ENCODE peak calls at places on chromosome 20, in four cellular contexts. J is lower lobe of right lung, H is fibroblast of pulmonary artery, U is sigmoid colon. C is an unnamed sample.

GRCh38 chr20:46660487-46660886 is 9.2 kb upstream of the SLC13A3 start:
- DNase-seq in J (no peak), U (no peak), H (no peak), C (no peak)

GRCh38 chr20:32539063-32539816 is 45.9 kb downstream of the NOL4L start:
- DNase-seq in U (no peak), H (no peak), J (no peak), C (peak)

GRCh38 chr20:25274891-25275812 is 27.3 kb downstream of the PYGB start:
- DNase-seq in J (peak), H (no peak), U (peak), C (no peak)

GRCh38 chr20:41428285-41428684 is 61.7 kb upstream of the EMILIN3 start:
- DNase-seq in J (no peak), U (no peak), H (peak), C (peak)

GRCh38 chr20:49545572-49545971 is 22.4 kb downstream of the PTGIS start:
- DNase-seq in J (no peak), H (no peak), U (no peak), C (no peak)

GRCh38 chr20:36644032-36644712 is 1.8 kb downstream of the SLA2 start:
- DNase-seq in H (no peak), U (no peak), J (no peak), C (no peak)

GRCh38 chr20:64232794-64233193 is 22.8 kb upstream of the PCMTD2 start:
- DNase-seq in U (no peak), J (peak), H (no peak), C (no peak)

GRCh38 chr20:14700641-14700965 is 363.2 kb upstream of the FLRT3 start:
- DNase-seq in J (no peak), U (no peak), H (peak), C (peak)

GRCh38 chr20:34209111-34209510 is 32.1 kb upstream of the ASIP start:
- DNase-seq in H (no peak), U (no peak), J (no peak), C (no peak)

GRCh38 chr20:17611290-17611539 is 41.3 kb downstream of the DSTN start:
- DNase-seq in H (no peak), U (no peak), J (no peak), C (no peak)

GRCh38 chr20:25195962-25196700 is 619 bp downstream of the ENTPD6 start:
- DNase-seq in J (peak), H (no peak), U (no peak), C (no peak)

GRCh38 chr20:46928580-46929132 is 34.0 kb downstream of the EYA2 start:
- DNase-seq in H (peak), J (no peak), U (peak), C (peak)

GRCh38 chr20:59850018-59850641 is 83.3 kb downstream of the SYCP2 start:
- DNase-seq in H (peak), J (no peak), U (no peak), C (peak)

GRCh38 chr20:2746636-2747265 is 53.7 kb downstream of the CPXM1 start:
- DNase-seq in J (no peak), H (no peak), U (peak), C (no peak)

GRCh38 chr20:59006864-59007757 is at the start of gene CTSZ:
- DNase-seq in U (peak), H (peak), J (peak), C (peak)

GRCh38 chr20:19973920-19974620 is 43.1 kb upstream of the NAA20 start:
- DNase-seq in H (peak), J (peak), U (peak), C (peak)

GRCh38 chr20:2840967-2841531 is 504 bp downstream of the VPS16 start:
- DNase-seq in U (peak), H (peak), J (peak), C (peak)

GRCh38 chr20:56974499-56975250 is 291.8 kb downstream of the BMP7 start:
- DNase-seq in H (peak), J (no peak), U (no peak), C (no peak)

GRCh38 chr20:52829111-52829510 is 143.0 kb upstream of the TSHZ2 start:
- DNase-seq in U (no peak), H (no peak), J (no peak), C (no peak)

GRCh38 chr20:7855545-7855944 is 84.7 kb downstream of the HAO1 start:
- DNase-seq in U (no peak), H (no peak), J (no peak), C (no peak)

GRCh38 chr20:4104842-4105241 is 89.5 kb upstream of the RNF24 start:
- DNase-seq in J (no peak), U (no peak), H (no peak), C (no peak)

GRCh38 chr20:35368616-35369423 is 43.0 kb downstream of the UQCC1 start:
- DNase-seq in U (no peak), J (no peak), H (no peak), C (no peak)

GRCh38 chr20:56762829-56763228 is 133.7 kb downstream of the TFAP2C start:
- DNase-seq in H (no peak), U (no peak), J (no peak), C (no peak)

GRCh38 chr20:12036142-12036541 is 118.4 kb downstream of the BTBD3 start:
- DNase-seq in J (no peak), H (no peak), U (no peak), C (no peak)
- H3K4me3 ChIP-seq in J (no peak), H (no peak), U (no peak), C (no peak)

GRCh38 chr20:24149881-24150307 is 161.3 kb upstream of the GGTLC1 start:
- DNase-seq in U (no peak), H (no peak), J (no peak), C (no peak)
- TF ChIP-seq CTCF in U (no peak), H (peak), J (peak), C (peak)

GRCh38 chr20:51526105-51526470 is 16.4 kb downstream of the NFATC2 start:
- DNase-seq in J (no peak), U (no peak), H (no peak), C (no peak)
- H3K4me3 ChIP-seq in J (peak), U (no peak), H (no peak), C (no peak)

GRCh38 chr20:62878244-62879030 is 16.8 kb upstream of the TCFL5 start:
- DNase-seq in J (no peak), U (no peak), H (no peak), C (no peak)
- TF ChIP-seq CTCF in J (no peak), U (no peak), H (no peak), C (no peak)

DNA sequence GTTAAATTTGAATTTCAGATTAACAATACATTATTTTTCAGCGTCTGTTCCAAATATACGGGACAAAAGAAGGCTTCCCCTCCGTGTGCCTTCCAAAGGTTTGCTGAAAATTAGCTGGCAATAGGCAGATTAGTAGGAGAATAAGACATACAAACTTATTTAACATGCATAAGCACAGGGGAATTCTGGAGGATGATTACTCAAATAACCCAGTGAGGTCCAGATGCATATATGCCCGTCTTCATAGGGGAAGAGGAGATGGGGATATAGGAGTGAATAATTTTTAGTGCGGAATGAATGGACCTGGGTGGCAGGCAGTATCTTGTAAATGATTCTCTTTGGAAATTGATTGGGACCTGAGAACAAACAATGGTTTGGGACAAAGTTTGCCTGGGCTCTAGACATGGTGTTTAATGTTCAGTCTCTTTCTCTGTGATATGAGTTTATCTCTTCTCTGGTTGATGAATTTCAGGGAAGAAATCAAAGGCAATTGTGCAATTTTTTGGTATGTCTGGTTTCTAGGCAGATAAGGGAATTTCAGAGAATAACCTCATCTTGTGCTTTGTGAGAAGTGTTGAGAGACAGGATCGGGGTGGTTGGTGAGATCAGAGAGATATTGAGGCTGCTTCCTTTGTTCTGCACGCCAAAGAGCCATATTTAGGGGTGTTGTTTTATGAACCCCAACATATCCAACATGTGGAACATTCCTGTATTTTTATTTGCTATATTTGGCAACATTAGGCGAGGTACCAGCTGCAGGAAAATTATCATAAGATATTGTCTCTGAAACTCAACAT is 63.7 kb downstream of the MKKS start:
- DNase-seq in U (no peak), H (peak), J (no peak), C (peak)
- H3K4me3 ChIP-seq in U (no peak), H (no peak), J (no peak), C (no peak)

GRCh38 chr20:9884666-9885065 is 45.8 kb upstream of the PAK5 start:
- DNase-seq in U (no peak), J (no peak), H (no peak), C (no peak)
- TF ChIP-seq CTCF in U (no peak), J (no peak), H (no peak), C (no peak)

GRCh38 chr20:45100563-45101245 is at the start of gene KCNS1:
- DNase-seq in U (no peak), H (no peak), J (no peak), C (no peak)
- H3K4me3 ChIP-seq in U (no peak), H (peak), J (peak), C (no peak)

DNA sequence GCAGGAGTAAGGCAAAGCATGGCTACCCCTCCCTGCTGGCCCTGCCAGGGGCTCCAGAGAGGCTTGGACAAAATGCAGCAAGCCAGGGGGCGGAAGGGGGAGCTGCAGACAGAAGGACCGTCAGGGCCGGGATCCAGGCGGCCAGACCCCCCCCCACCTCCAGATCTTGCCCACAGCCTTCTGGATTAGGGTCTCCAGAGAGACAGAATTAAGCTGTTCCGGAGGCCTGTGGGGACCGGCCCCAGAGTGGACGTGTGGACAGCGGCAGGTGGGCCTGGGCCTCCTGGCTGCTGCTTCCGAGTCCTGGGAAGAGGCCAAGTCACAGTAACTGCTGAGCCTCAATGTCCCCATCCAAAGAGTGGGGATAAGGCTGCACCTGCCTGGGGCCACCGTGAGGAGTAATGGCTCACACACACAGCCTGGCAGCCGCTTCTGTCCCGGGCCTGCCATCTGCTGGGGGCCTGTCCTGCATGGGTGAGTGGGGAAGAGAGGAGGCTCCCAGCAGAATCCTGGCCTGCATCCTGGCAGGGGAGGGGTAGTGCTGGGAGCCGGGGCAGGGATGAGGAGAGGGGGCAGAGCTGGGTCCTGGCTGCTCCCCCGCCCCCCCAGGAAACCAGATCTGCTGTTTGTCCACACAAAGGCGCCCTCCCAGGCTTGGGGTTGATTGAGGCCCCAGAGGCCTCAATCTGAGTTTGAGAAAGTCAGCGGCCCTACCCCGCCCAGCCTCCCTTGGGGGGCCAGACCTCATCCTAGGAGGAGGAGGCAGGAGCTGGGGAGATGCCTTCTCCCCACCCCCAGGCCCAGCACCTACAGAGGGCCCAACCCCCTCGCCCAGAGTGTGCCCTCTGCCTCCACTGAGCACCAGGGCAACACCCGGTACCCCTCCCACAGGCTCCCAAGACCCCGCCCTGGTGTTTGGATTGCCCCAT is 3.9 kb downstream of the LAMA5 start:
- DNase-seq in J (peak), U (peak), H (no peak), C (no peak)
- TF ChIP-seq CTCF in J (no peak), U (no peak), H (no peak), C (no peak)